ENCODE peak calls at places on chromosome 20, in seven cellular contexts. One of them, this sample, is unnamed.
A peak's percentile ranks its signal among the peaks of the same experiment; 100 is the strongest.

GRCh38 chr20:62759981-62760431 is 36.3 kb upstream of the MRGBP start:
- DNase-seq in GM23338: no peak
- DNase-seq in left cardiac atrium: no peak
- DNase-seq in fibroblast of pulmonary artery: no peak
- DNase-seq in sigmoid colon: no peak
- DNase-seq in NCI-H1694: no peak
- DNase-seq in activated CD4-positive, alpha-beta T cell treated with anti-CD3 and anti-CD28 coated beads for 24 hours: no peak
- DNase-seq in this sample: no peak

GRCh38 chr20:36744243-36744642 is 1.6 kb downstream of the NDRG3 start:
- DNase-seq in GM23338: no peak
- DNase-seq in NCI-H1694: no peak
- DNase-seq in left cardiac atrium: no peak
- DNase-seq in fibroblast of pulmonary artery: no peak
- DNase-seq in sigmoid colon: no peak
- DNase-seq in activated CD4-positive, alpha-beta T cell treated with anti-CD3 and anti-CD28 coated beads for 24 hours: no peak
- DNase-seq in this sample: no peak

GRCh38 chr20:34362502-34363061 is 491 bp upstream of the ITCH start:
- DNase-seq in fibroblast of pulmonary artery: no peak
- DNase-seq in NCI-H1694: no peak
- DNase-seq in activated CD4-positive, alpha-beta T cell treated with anti-CD3 and anti-CD28 coated beads for 24 hours: no peak
- DNase-seq in sigmoid colon: no peak
- DNase-seq in GM23338: no peak
- DNase-seq in left cardiac atrium: no peak
- DNase-seq in this sample: peak; percentile 50

GRCh38 chr20:44295995-44296394 is 15.0 kb downstream of the FITM2 start:
- DNase-seq in left cardiac atrium: no peak
- DNase-seq in activated CD4-positive, alpha-beta T cell treated with anti-CD3 and anti-CD28 coated beads for 24 hours: no peak
- DNase-seq in NCI-H1694: no peak
- DNase-seq in GM23338: no peak
- DNase-seq in fibroblast of pulmonary artery: no peak
- DNase-seq in sigmoid colon: peak; percentile 37
- DNase-seq in this sample: no peak

GRCh38 chr20:49594143-49594928 is 26.4 kb upstream of the PTGIS start:
- DNase-seq in left cardiac atrium: peak; percentile 72
- DNase-seq in fibroblast of pulmonary artery: peak; percentile 66
- DNase-seq in NCI-H1694: no peak
- DNase-seq in sigmoid colon: peak; percentile 92
- DNase-seq in GM23338: no peak
- DNase-seq in activated CD4-positive, alpha-beta T cell treated with anti-CD3 and anti-CD28 coated beads for 24 hours: peak; percentile 60
- DNase-seq in this sample: no peak

GRCh38 chr20:3710027-3710426 is 2.4 kb downstream of the SIGLEC1 start:
- DNase-seq in activated CD4-positive, alpha-beta T cell treated with anti-CD3 and anti-CD28 coated beads for 24 hours: no peak
- DNase-seq in NCI-H1694: no peak
- DNase-seq in left cardiac atrium: no peak
- DNase-seq in GM23338: no peak
- DNase-seq in sigmoid colon: no peak
- DNase-seq in fibroblast of pulmonary artery: no peak
- DNase-seq in this sample: no peak

GRCh38 chr20:64065062-64065972 is 2.3 kb downstream of the TCEA2 start:
- DNase-seq in left cardiac atrium: no peak
- DNase-seq in fibroblast of pulmonary artery: no peak
- DNase-seq in GM23338: no peak
- DNase-seq in activated CD4-positive, alpha-beta T cell treated with anti-CD3 and anti-CD28 coated beads for 24 hours: no peak
- DNase-seq in NCI-H1694: no peak
- DNase-seq in sigmoid colon: no peak
- DNase-seq in this sample: no peak

GRCh38 chr20:38363004-38363747 is 16.9 kb downstream of the LBP start:
- DNase-seq in fibroblast of pulmonary artery: no peak
- DNase-seq in activated CD4-positive, alpha-beta T cell treated with anti-CD3 and anti-CD28 coated beads for 24 hours: no peak
- DNase-seq in GM23338: no peak
- DNase-seq in sigmoid colon: no peak
- DNase-seq in NCI-H1694: no peak
- DNase-seq in left cardiac atrium: no peak
- DNase-seq in this sample: no peak

GRCh38 chr20:35929301-35929700 is 25.0 kb downstream of the SCAND1 start:
- DNase-seq in GM23338: no peak
- DNase-seq in sigmoid colon: no peak
- DNase-seq in activated CD4-positive, alpha-beta T cell treated with anti-CD3 and anti-CD28 coated beads for 24 hours: no peak
- DNase-seq in NCI-H1694: no peak
- DNase-seq in fibroblast of pulmonary artery: no peak
- DNase-seq in left cardiac atrium: no peak
- DNase-seq in this sample: no peak

GRCh38 chr20:21048841-21049273 is 57.3 kb downstream of the LINC00237 start:
- DNase-seq in sigmoid colon: no peak
- DNase-seq in activated CD4-positive, alpha-beta T cell treated with anti-CD3 and anti-CD28 coated beads for 24 hours: peak; percentile 55
- DNase-seq in fibroblast of pulmonary artery: peak; percentile 5
- DNase-seq in GM23338: peak; percentile 88
- DNase-seq in NCI-H1694: no peak
- DNase-seq in left cardiac atrium: peak; percentile 25
- DNase-seq in this sample: no peak

GRCh38 chr20:43925786-43926185 is 11.1 kb downstream of the TOX2 start:
- DNase-seq in sigmoid colon: no peak
- DNase-seq in GM23338: no peak
- DNase-seq in activated CD4-positive, alpha-beta T cell treated with anti-CD3 and anti-CD28 coated beads for 24 hours: no peak
- DNase-seq in fibroblast of pulmonary artery: peak; percentile 50
- DNase-seq in left cardiac atrium: no peak
- DNase-seq in NCI-H1694: no peak
- DNase-seq in this sample: no peak

GRCh38 chr20:38202153-38202981 is 37.3 kb upstream of the TGM2 start:
- DNase-seq in fibroblast of pulmonary artery: no peak
- DNase-seq in NCI-H1694: no peak
- DNase-seq in sigmoid colon: peak; percentile 28
- DNase-seq in left cardiac atrium: no peak
- DNase-seq in activated CD4-positive, alpha-beta T cell treated with anti-CD3 and anti-CD28 coated beads for 24 hours: no peak
- DNase-seq in GM23338: no peak
- DNase-seq in this sample: peak; percentile 32

GRCh38 chr20:54340667-54341081 is 132.8 kb downstream of the PFDN4 start:
- DNase-seq in sigmoid colon: no peak
- DNase-seq in left cardiac atrium: no peak
- DNase-seq in NCI-H1694: no peak
- DNase-seq in fibroblast of pulmonary artery: peak; percentile 69
- DNase-seq in activated CD4-positive, alpha-beta T cell treated with anti-CD3 and anti-CD28 coated beads for 24 hours: no peak
- DNase-seq in GM23338: no peak
- DNase-seq in this sample: no peak

GRCh38 chr20:32523613-32524218 is 61.4 kb downstream of the NOL4L start:
- DNase-seq in activated CD4-positive, alpha-beta T cell treated with anti-CD3 and anti-CD28 coated beads for 24 hours: no peak
- DNase-seq in NCI-H1694: no peak
- DNase-seq in GM23338: no peak
- DNase-seq in fibroblast of pulmonary artery: no peak
- DNase-seq in sigmoid colon: no peak
- DNase-seq in left cardiac atrium: no peak
- DNase-seq in this sample: no peak

GRCh38 chr20:46512943-46513844 is at the start of gene ZNF334:
- DNase-seq in left cardiac atrium: peak; percentile 80
- DNase-seq in GM23338: peak; percentile 96
- DNase-seq in NCI-H1694: no peak
- DNase-seq in activated CD4-positive, alpha-beta T cell treated with anti-CD3 and anti-CD28 coated beads for 24 hours: peak; percentile 37
- DNase-seq in sigmoid colon: peak; percentile 76
- DNase-seq in fibroblast of pulmonary artery: peak; percentile 35
- DNase-seq in this sample: peak; percentile 70

GRCh38 chr20:6075428-6076219 is 21.8 kb upstream of the LRRN4 start:
- DNase-seq in activated CD4-positive, alpha-beta T cell treated with anti-CD3 and anti-CD28 coated beads for 24 hours: no peak
- DNase-seq in GM23338: no peak
- DNase-seq in left cardiac atrium: peak; percentile 49
- DNase-seq in NCI-H1694: peak; percentile 92
- DNase-seq in fibroblast of pulmonary artery: peak; percentile 30
- DNase-seq in sigmoid colon: no peak
- DNase-seq in this sample: no peak

GRCh38 chr20:58567437-58567836 is 52.2 kb upstream of the APCDD1L start:
- DNase-seq in fibroblast of pulmonary artery: no peak
- DNase-seq in NCI-H1694: no peak
- DNase-seq in sigmoid colon: no peak
- DNase-seq in left cardiac atrium: no peak
- DNase-seq in activated CD4-positive, alpha-beta T cell treated with anti-CD3 and anti-CD28 coated beads for 24 hours: no peak
- DNase-seq in GM23338: no peak
- DNase-seq in this sample: no peak

GRCh38 chr20:36320261-36320897 is 14.2 kb downstream of the DLGAP4 start:
- DNase-seq in fibroblast of pulmonary artery: no peak
- DNase-seq in left cardiac atrium: no peak
- DNase-seq in sigmoid colon: no peak
- DNase-seq in activated CD4-positive, alpha-beta T cell treated with anti-CD3 and anti-CD28 coated beads for 24 hours: no peak
- DNase-seq in GM23338: no peak
- DNase-seq in NCI-H1694: no peak
- DNase-seq in this sample: no peak

GRCh38 chr20:7859371-7859802 is 80.9 kb downstream of the HAO1 start:
- DNase-seq in GM23338: peak; percentile 72
- DNase-seq in activated CD4-positive, alpha-beta T cell treated with anti-CD3 and anti-CD28 coated beads for 24 hours: no peak
- DNase-seq in fibroblast of pulmonary artery: peak; percentile 84
- DNase-seq in sigmoid colon: no peak
- DNase-seq in NCI-H1694: peak; percentile 57
- DNase-seq in left cardiac atrium: no peak
- DNase-seq in this sample: no peak

GRCh38 chr20:63636752-63637633 is 10.1 kb upstream of the GMEB2 start:
- DNase-seq in activated CD4-positive, alpha-beta T cell treated with anti-CD3 and anti-CD28 coated beads for 24 hours: no peak
- DNase-seq in left cardiac atrium: no peak
- DNase-seq in sigmoid colon: no peak
- DNase-seq in GM23338: no peak
- DNase-seq in fibroblast of pulmonary artery: no peak
- DNase-seq in NCI-H1694: peak; percentile 24
- DNase-seq in this sample: no peak

GRCh38 chr20:32435449-32436107 is 77.4 kb downstream of the ASXL1 start:
- DNase-seq in fibroblast of pulmonary artery: no peak
- DNase-seq in NCI-H1694: no peak
- DNase-seq in left cardiac atrium: no peak
- DNase-seq in sigmoid colon: peak; percentile 30
- DNase-seq in GM23338: no peak
- DNase-seq in activated CD4-positive, alpha-beta T cell treated with anti-CD3 and anti-CD28 coated beads for 24 hours: no peak
- DNase-seq in this sample: no peak

GRCh38 chr20:16514145-16514544 is 59.1 kb downstream of the KIF16B start:
- DNase-seq in sigmoid colon: no peak
- DNase-seq in fibroblast of pulmonary artery: no peak
- DNase-seq in GM23338: no peak
- DNase-seq in activated CD4-positive, alpha-beta T cell treated with anti-CD3 and anti-CD28 coated beads for 24 hours: no peak
- DNase-seq in NCI-H1694: no peak
- DNase-seq in left cardiac atrium: no peak
- DNase-seq in this sample: no peak